ENCODE peak calls at places on chromosomes 4 and X, in seven cellular contexts. I is neural crest cell, W is RWPE1, B is brain microvascular endothelial cell, J is choroid plexus epithelial cell, Z is sigmoid colon, D is fibroblast of pulmonary artery. C is an unnamed sample.

GRCh38 chr4:10535900-10536299 is 78.7 kb upstream of the ZNF518B start:
- DNase-seq in I (no peak), W (no peak), B (no peak), J (no peak), Z (no peak), D (no peak), C (no peak)

GRCh38 chr4:186580669-186581068 is 25.3 kb upstream of the MTNR1A start:
- DNase-seq in I (no peak), W (no peak), B (no peak), J (no peak), Z (no peak), D (no peak), C (no peak)

GRCh38 chr4:37719021-37719420 is 32.8 kb upstream of the RELL1 start:
- DNase-seq in I (no peak), W (peak), B (no peak), J (no peak), Z (no peak), D (no peak), C (no peak)

GRCh38 chr4:128461300-128462103 is 173.9 kb upstream of the PGRMC2 start:
- DNase-seq in I (no peak), W (no peak), B (peak), J (peak), Z (no peak), D (peak), C (no peak)

GRCh38 chr4:71545168-71545567 is 206.3 kb downstream of the SLC4A4 start:
- DNase-seq in I (no peak), W (no peak), B (peak), J (peak), Z (no peak), D (peak), C (no peak)

GRCh38 chrX:154540897-154541535 is 5.6 kb downstream of the G6PD start:
- DNase-seq in I (no peak), W (peak), B (no peak), J (no peak), Z (no peak), D (no peak), C (no peak)

GRCh38 chr4:8685831-8686230 is 93.3 kb downstream of the CPZ start:
- DNase-seq in I (no peak), W (no peak), B (no peak), J (no peak), Z (peak), D (no peak), C (peak)

GRCh38 chr4:37767546-37767945 is 58.9 kb upstream of the PGM2 start:
- DNase-seq in I (no peak), W (peak), B (peak), J (peak), Z (peak), D (peak), C (no peak)

DNA sequence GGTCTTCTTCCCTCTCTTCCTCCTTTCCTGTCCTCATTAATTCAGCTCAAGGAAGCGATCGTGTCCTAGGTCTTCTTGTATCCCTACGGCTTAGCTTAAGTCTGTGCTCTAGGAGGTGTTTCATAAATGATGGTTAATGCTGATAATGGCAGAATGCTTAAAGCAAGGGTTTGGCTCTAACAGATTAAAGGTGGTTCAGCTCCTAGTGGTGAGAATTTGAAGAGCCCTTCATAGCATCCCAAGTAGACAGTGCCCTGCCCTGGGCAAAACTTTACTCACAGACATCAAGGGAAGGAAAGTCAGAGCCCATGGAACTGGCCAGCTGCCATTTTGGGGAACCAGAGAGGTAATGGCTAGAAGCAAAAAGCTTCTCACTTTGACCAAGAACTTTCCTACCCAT is 47.0 kb upstream of the PGRMC1 start:
- DNase-seq in I (no peak), W (no peak), B (no peak), J (no peak), Z (no peak), D (no peak), C (no peak)
- TF ChIP-seq CTCF in I (no peak), W (no peak), B (no peak), J (no peak), Z (no peak), D (no peak), C (peak)

GRCh38 chrX:21382715-21383114 is 8.5 kb downstream of the CNKSR2 start:
- DNase-seq in I (no peak), W (no peak), B (no peak), J (peak), Z (no peak), D (peak), C (no peak)
- TF ChIP-seq CTCF in I (peak), W (no peak), B (peak), J (peak), Z (no peak), D (peak), C (peak)

DNA sequence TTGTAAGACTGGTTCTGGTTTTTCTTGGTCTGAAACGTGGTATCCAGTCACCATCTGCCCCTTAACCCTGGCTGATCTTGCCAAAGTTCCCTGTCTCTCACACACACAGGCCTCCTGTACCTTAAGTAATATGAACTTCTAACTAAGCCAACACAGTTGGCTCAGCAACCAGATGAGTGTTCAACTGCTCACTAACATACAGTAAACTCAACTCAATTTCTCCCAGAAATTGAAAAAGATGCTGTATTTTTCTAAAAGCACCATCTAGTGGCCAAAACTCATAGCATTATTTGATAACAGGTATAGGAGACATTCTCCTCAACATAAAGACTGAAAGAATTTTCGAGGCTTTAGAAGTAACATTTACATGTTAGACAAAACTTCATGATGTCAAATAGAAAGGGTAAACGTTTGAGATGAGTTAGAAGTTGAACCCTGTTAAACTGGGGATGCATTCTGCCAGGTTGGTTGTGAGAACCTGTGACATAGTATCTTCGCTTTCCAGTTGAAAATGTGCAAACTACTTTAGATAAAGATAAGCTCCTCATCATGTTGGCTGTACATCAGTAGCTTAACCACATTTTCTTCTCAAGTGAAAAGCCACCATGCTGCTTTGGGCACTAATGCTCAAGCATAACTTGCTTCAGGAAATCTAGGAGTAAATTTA is 31.2 kb downstream of the CCNI start:
- DNase-seq in I (no peak), W (peak), B (no peak), J (peak), Z (no peak), D (peak), C (no peak)
- TF ChIP-seq CTCF in I (peak), W (peak), B (peak), J (peak), Z (peak), D (peak), C (peak)

DNA sequence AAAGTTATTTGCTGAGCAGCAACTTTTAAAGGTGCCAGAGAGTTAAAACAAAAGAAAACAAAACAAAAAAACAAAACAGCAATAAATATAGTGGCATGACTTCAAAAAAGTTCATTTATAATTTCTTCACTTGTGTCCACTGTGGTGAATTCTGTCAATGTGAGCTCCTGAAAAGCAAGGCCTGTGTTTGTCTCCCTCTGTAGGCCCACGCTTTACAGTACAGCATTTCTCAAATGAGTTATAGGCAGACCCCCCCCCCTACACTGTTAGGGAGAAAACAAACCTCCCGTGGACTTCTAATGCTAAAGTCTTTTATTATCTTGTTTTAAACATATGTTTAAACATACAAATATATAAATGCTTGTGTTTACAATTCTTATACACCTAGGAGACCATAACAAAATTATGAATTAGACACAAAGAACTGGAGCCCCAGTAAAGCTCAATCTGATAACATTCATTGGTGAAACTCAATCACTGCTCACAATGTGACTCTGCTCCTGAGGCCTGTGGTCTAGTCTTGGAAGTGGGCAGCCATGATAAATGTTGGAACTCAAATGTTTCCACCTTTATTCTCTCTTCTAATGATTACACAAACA is 47.0 kb upstream of the SCOC start:
- DNase-seq in I (no peak), W (peak), B (peak), J (peak), Z (no peak), D (peak), C (no peak)
- TF ChIP-seq CTCF in I (peak), W (peak), B (peak), J (peak), Z (peak), D (peak), C (peak)

GRCh38 chrX:152896450-152896849 is 1.4 kb upstream of the ZNF185 start:
- DNase-seq in I (no peak), W (no peak), B (peak), J (no peak), Z (no peak), D (peak), C (peak)

GRCh38 chrX:152895724-152896420 is 2.0 kb upstream of the ZNF185 start:
- DNase-seq in I (no peak), W (peak), B (no peak), J (no peak), Z (no peak), D (no peak), C (peak)

GRCh38 chrX:152893631-152894610 is 3.9 kb upstream of the ZNF185 start:
- DNase-seq in I (no peak), W (peak), B (no peak), J (no peak), Z (peak), D (no peak), C (peak)

GRCh38 chrX:152892999-152893605 is 4.8 kb upstream of the ZNF185 start:
- DNase-seq in I (no peak), W (no peak), B (no peak), J (no peak), Z (peak), D (no peak), C (peak)

GRCh38 chrX:152895121-152895520 is 2.7 kb upstream of the ZNF185 start:
- DNase-seq in I (no peak), W (no peak), B (no peak), J (no peak), Z (no peak), D (no peak), C (peak)
- TF ChIP-seq CTCF in I (no peak), W (no peak), B (no peak), J (no peak), Z (no peak), D (no peak), C (no peak)

GRCh38 chr4:86891785-86892638 is at the start of gene C4orf36:
- DNase-seq in I (peak), W (peak), B (peak), J (no peak), Z (peak), D (peak), C (no peak)
- TF ChIP-seq CTCF in I (no peak), W (peak), B (peak), J (no peak), Z (no peak), D (no peak), C (peak)

GRCh38 chrX:101803451-101803850 is 128.4 kb downstream of the ZMAT1 start:
- DNase-seq in I (peak), W (no peak), B (no peak), J (peak), Z (no peak), D (peak), C (no peak)

DNA sequence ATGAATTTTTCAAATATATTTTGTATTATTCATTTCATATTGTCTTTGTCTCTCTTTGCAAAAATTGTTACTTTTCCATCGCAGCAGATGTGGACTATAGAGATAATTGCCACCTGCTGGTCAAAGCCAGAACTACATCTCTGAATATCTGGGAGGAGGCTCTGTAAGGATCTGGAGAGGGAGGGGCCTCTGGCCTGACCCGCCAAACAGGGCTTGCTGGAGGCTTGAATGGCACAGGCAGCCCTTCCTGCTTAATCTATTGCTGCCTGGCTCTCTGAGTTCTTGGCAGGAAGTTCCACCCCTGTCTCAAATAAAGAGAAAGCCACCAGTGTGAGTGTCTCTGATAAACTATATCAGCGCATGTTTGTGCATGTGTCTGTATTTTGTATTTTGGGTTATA is 132.4 kb downstream of the ZMAT1 start:
- DNase-seq in I (peak), W (peak), B (peak), J (peak), Z (peak), D (peak), C (no peak)
- TF ChIP-seq CTCF in I (peak), W (peak), B (peak), J (peak), Z (peak), D (peak), C (peak)

GRCh38 chr4:79576480-79576803 is 168.4 kb upstream of the GK2 start:
- DNase-seq in I (peak), W (peak), B (peak), J (peak), Z (no peak), D (peak), C (no peak)
- TF ChIP-seq CTCF in I (peak), W (peak), B (peak), J (peak), Z (peak), D (peak), C (peak)

GRCh38 chrX:121000589-121000988 is 15.0 kb upstream of the CT47A1 start:
- DNase-seq in I (no peak), W (peak), B (no peak), J (peak), Z (no peak), D (peak), C (no peak)
- TF ChIP-seq CTCF in I (peak), W (no peak), B (no peak), J (peak), Z (no peak), D (peak), C (peak)

GRCh38 chr4:79298027-79298426 is 27.8 kb downstream of the NAA11 start:
- DNase-seq in I (no peak), W (no peak), B (no peak), J (no peak), Z (no peak), D (no peak), C (no peak)
- TF ChIP-seq CTCF in I (no peak), W (no peak), B (no peak), J (no peak), Z (no peak), D (no peak), C (no peak)